ENCODE peak calls at places on chromosomes 16 and 17, in eight cellular contexts. L is GOT3, N is non-pigmented ciliary epithelial cell, Z is neuronal stem cell, I is heart left ventricle, D is AML-193, W is T-helper 17 cell, Q is posterior cingulate gyrus. R is an unnamed sample.

GRCh38 chr17:10772425-10773380 is 31.2 kb downstream of the TMEM238L start:
- DNase-seq in L (no peak), N (no peak), Z (peak), I (no peak), D (peak), W (no peak), Q (no peak), R (no peak)

GRCh38 chr17:74749262-74750038 is 1.0 kb downstream of the NHERF1 start:
- DNase-seq in L (no peak), N (no peak), Z (no peak), I (peak), D (no peak), W (peak), Q (peak), R (no peak)

GRCh38 chr17:82965371-82965770 is 114.0 kb upstream of the METRNL start:
- DNase-seq in L (no peak), N (no peak), Z (no peak), I (no peak), D (no peak), W (no peak), Q (no peak), R (no peak)

GRCh38 chr17:32596206-32596605 is 109.4 kb downstream of the CDK5R1 start:
- DNase-seq in L (no peak), N (no peak), Z (no peak), I (no peak), D (no peak), W (no peak), Q (no peak), R (no peak)

GRCh38 chr16:81237282-81237681 is 1.2 kb upstream of the BCO1 start:
- DNase-seq in L (no peak), N (no peak), Z (no peak), I (peak), D (no peak), W (no peak), Q (no peak), R (no peak)

GRCh38 chr16:29806096-29806579 is at the start of gene MAZ:
- DNase-seq in L (no peak), N (no peak), Z (no peak), I (no peak), D (no peak), W (peak), Q (no peak), R (no peak)

GRCh38 chr16:56547949-56548567 is 16.8 kb upstream of the MT4 start:
- DNase-seq in L (no peak), N (no peak), Z (no peak), I (no peak), D (no peak), W (no peak), Q (no peak), R (no peak)

GRCh38 chr17:43533699-43534098 is 12.4 kb downstream of the ETV4 start:
- DNase-seq in L (no peak), N (no peak), Z (no peak), I (no peak), D (no peak), W (no peak), Q (no peak), R (no peak)

GRCh38 chr17:65401581-65401980 is 159.9 kb downstream of the AXIN2 start:
- DNase-seq in L (no peak), N (no peak), Z (no peak), I (no peak), D (no peak), W (no peak), Q (no peak), R (no peak)

GRCh38 chr17:37725601-37726146 is 19.2 kb downstream of the HNF1B start:
- DNase-seq in L (no peak), N (no peak), Z (no peak), I (no peak), D (no peak), W (no peak), Q (no peak), R (no peak)

GRCh38 chr17:78704594-78704993 is 77.5 kb downstream of the CYTH1 start:
- DNase-seq in L (no peak), N (no peak), Z (no peak), I (no peak), D (no peak), W (no peak), Q (no peak), R (no peak)

GRCh38 chr17:17538417-17539391 is 42.5 kb upstream of the RASD1 start:
- DNase-seq in L (no peak), N (no peak), Z (no peak), I (peak), D (no peak), W (no peak), Q (no peak), R (no peak)

GRCh38 chr17:13269196-13269595 is 251.4 kb upstream of the ELAC2 start:
- DNase-seq in L (no peak), N (no peak), Z (no peak), I (no peak), D (no peak), W (no peak), Q (no peak), R (no peak)

GRCh38 chr17:76996741-76997694 is 128.8 kb downstream of the MGAT5B start:
- DNase-seq in L (no peak), N (no peak), Z (no peak), I (no peak), D (no peak), W (no peak), Q (peak), R (no peak)

GRCh38 chr16:85428899-85429775 is 184.0 kb upstream of the GSE1 start:
- DNase-seq in L (no peak), N (no peak), Z (no peak), I (no peak), D (no peak), W (peak), Q (peak), R (no peak)

GRCh38 chr16:30786115-30786935 is 680 bp downstream of the ZNF629 start:
- DNase-seq in L (no peak), N (no peak), Z (no peak), I (peak), D (no peak), W (no peak), Q (peak), R (peak)

GRCh38 chr17:34979650-34980352 is 511 bp upstream of the LIG3 start:
- DNase-seq in L (no peak), N (no peak), Z (no peak), I (no peak), D (no peak), W (no peak), Q (no peak), R (no peak)

GRCh38 chr17:58402679-58403078 is 14.7 kb downstream of the RNF43 start:
- DNase-seq in L (no peak), N (peak), Z (no peak), I (no peak), D (no peak), W (no peak), Q (no peak), R (no peak)

R was measured in T1000.